ENCODE peak calls at places on chromosomes 6 and 20, in four cellular contexts. I is H9, G is IMR-90, O is H1. F is an unnamed sample.

GRCh38 chr6:136564170-136564569 is 13.9 kb upstream of the MAP7 start:
- DNase-seq in G (no peak), I (no peak), O (no peak), F (no peak)

GRCh38 chr20:58888521-58889333 is 36.2 kb downstream of the GNAS start:
- DNase-seq in G (peak), I (peak), O (no peak), F (peak)

GRCh38 chr6:4155848-4156466 is 20.6 kb upstream of the ECI2 start:
- DNase-seq in I (peak), O (no peak), G (peak), F (peak)

GRCh38 chr6:55528624-55529023 is 50.4 kb downstream of the HMGCLL1 start:
- DNase-seq in G (peak), O (no peak), I (no peak), F (peak)

GRCh38 chr6:33620584-33621395 is at the start of gene ITPR3:
- DNase-seq in G (peak), O (no peak), I (peak), F (peak)

GRCh38 chr20:57685134-57685851 is 24.5 kb downstream of the PMEPA1 start:
- DNase-seq in O (no peak), G (no peak), I (no peak), F (no peak)

GRCh38 chr6:165245716-165246115 is 63.7 kb downstream of the C6orf118 start:
- DNase-seq in O (no peak), I (no peak), G (no peak), F (no peak)

GRCh38 chr6:25789475-25789874 is 34.9 kb downstream of the SLC17A4 start:
- DNase-seq in I (no peak), G (no peak), O (no peak), F (no peak)

GRCh38 chr6:127637830-127638229 is 60.9 kb downstream of the C6orf58 start:
- DNase-seq in I (no peak), G (no peak), O (no peak), F (no peak)

GRCh38 chr6:37557645-37558114 is 58.0 kb upstream of the CCDC167 start:
- DNase-seq in G (no peak), O (no peak), I (no peak), F (no peak)
- H3K23ac ChIP-seq in G (no peak), O (no peak), I (no peak), F (no peak)

GRCh38 chr20:45423700-45424099 is 7.8 kb downstream of the PIGT start:
- DNase-seq in G (no peak), I (no peak), O (no peak), F (no peak)
- H3K56ac ChIP-seq in G (no peak), I (no peak), O (no peak), F (no peak)

GRCh38 chr20:62117658-62118057 is 4.6 kb upstream of the LSM14B start:
- DNase-seq in O (no peak), I (no peak), G (no peak), F (no peak)
- H3K23ac ChIP-seq in O (no peak), I (no peak), G (no peak), F (no peak)

GRCh38 chr20:11356061-11356460 is 561.6 kb upstream of the BTBD3 start:
- DNase-seq in O (no peak), I (no peak), G (no peak), F (no peak)

GRCh38 chr20:11352041-11352440 is 565.7 kb upstream of the BTBD3 start:
- DNase-seq in O (no peak), I (no peak), G (no peak), F (no peak)

GRCh38 chr20:11354841-11355240 is 562.9 kb upstream of the BTBD3 start:
- DNase-seq in G (no peak), I (no peak), O (no peak), F (no peak)

GRCh38 chr20:11350126-11351005 is 567.3 kb upstream of the BTBD3 start:
- DNase-seq in I (no peak), G (peak), O (no peak), F (no peak)

DNA sequence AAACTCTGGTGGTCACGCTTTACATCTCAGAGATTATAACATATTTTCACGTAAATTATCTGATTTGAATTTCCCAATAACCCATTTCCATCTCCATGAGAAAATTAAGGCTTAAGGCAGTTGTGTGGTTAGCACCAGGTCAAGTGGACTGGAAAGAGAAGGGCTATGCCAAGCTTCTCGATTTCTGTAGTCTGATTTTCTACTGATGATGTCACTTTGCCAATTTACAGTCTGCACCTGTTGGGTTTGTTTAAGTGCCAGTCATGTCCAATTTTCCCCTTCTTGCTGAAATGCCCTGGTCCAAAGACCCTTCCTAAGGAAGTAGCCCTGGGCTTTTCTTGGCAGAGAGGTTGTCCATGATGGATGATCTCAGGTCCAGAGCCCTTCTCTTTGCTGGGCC is 562.4 kb upstream of the BTBD3 start:
- DNase-seq in O (no peak), I (no peak), G (no peak), F (no peak)
- H3K56ac ChIP-seq in O (no peak), I (no peak), G (no peak), F (no peak)

GRCh38 chr6:44058617-44059358 is 68.5 kb downstream of the MRPL14 start:
- DNase-seq in I (no peak), G (peak), O (no peak), F (peak)
- H3K23ac ChIP-seq in I (no peak), G (peak), O (no peak), F (no peak)